ENCODE peak calls at places on chromosomes 3 and 15, in six cellular contexts. G is endothelial cell of umbilical vein, Q is heart left ventricle, H is stomach, P is heart right ventricle, C is body of pancreas. L is an unnamed sample.

GRCh38 chr3:38031022-38031994 is 1.9 kb upstream of the PLCD1 start:
- DNase-seq in C (peak), G (no peak), Q (no peak), P (no peak), H (peak), L (no peak)

GRCh38 chr15:48634934-48635333 is 10.6 kb downstream of the FBN1 start:
- DNase-seq in H (no peak), Q (no peak), P (no peak), C (no peak), G (peak), L (no peak)

GRCh38 chr15:78182821-78183220 is 33.7 kb downstream of the IDH3A start:
- DNase-seq in C (no peak), Q (no peak), H (no peak), P (no peak), G (no peak), L (no peak)

GRCh38 chr3:89238836-89239235 is 131.4 kb downstream of the EPHA3 start:
- DNase-seq in P (no peak), G (no peak), C (no peak), Q (no peak), H (no peak), L (no peak)

GRCh38 chr15:32856753-32857152 is 138.9 kb downstream of the GREM1 start:
- DNase-seq in G (no peak), C (no peak), Q (no peak), P (no peak), H (no peak), L (no peak)

GRCh38 chr3:57073628-57074027 is 13.2 kb downstream of the SPATA12 start:
- DNase-seq in P (no peak), H (no peak), C (no peak), Q (no peak), G (no peak), L (no peak)

GRCh38 chr3:20930034-20930433 is 744.0 kb upstream of the SGO1 start:
- DNase-seq in H (peak), G (peak), Q (no peak), P (no peak), C (peak), L (no peak)

GRCh38 chr3:107920538-107920937 is 170.3 kb downstream of the CD47 start:
- DNase-seq in P (no peak), G (no peak), Q (no peak), H (no peak), C (no peak), L (no peak)

GRCh38 chr15:64915518-64916227 is 4.0 kb downstream of the ANKDD1A start:
- DNase-seq in G (no peak), H (no peak), P (no peak), Q (no peak), C (no peak), L (no peak)

GRCh38 chr15:43186003-43186353 is 775 bp downstream of the CCNDBP1 start:
- DNase-seq in H (no peak), G (no peak), C (no peak), Q (no peak), P (peak), L (peak)

GRCh38 chr3:124774305-124774673 is 44.0 kb downstream of the UMPS start:
- DNase-seq in H (no peak), P (peak), G (peak), Q (peak), C (peak), L (no peak)

GRCh38 chr3:78690806-78691205 is 1077.0 kb downstream of the ROBO1 start:
- DNase-seq in C (no peak), P (no peak), H (no peak), G (peak), Q (no peak), L (no peak)

GRCh38 chr15:85764304-85764633 is 30.5 kb downstream of the KLHL25 start:
- DNase-seq in Q (no peak), G (no peak), P (no peak), C (no peak), H (no peak), L (no peak)

GRCh38 chr3:30779686-30780287 is 114.7 kb downstream of the GADL1 start:
- DNase-seq in C (no peak), H (no peak), Q (no peak), G (peak), P (no peak), L (no peak)

GRCh38 chr3:146350852-146351251 is 99.9 kb upstream of the PLSCR4 start:
- DNase-seq in G (no peak), H (no peak), Q (no peak), P (no peak), C (no peak), L (no peak)

GRCh38 chr15:82158811-82159210 is 103.7 kb downstream of the EFL1 start:
- DNase-seq in G (no peak), Q (no peak), C (no peak), P (no peak), H (no peak), L (no peak)

GRCh38 chr3:24741506-24741905 is 246.9 kb upstream of the THRB start:
- DNase-seq in H (no peak), G (no peak), C (no peak), Q (no peak), P (no peak), L (no peak)

GRCh38 chr15:82543155-82543554 is 2.9 kb upstream of the RPS17 start:
- DNase-seq in H (no peak), C (no peak), G (no peak), Q (no peak), P (no peak), L (no peak)

GRCh38 chr3:72661115-72661457 is 187.2 kb downstream of the SHQ1 start:
- DNase-seq in Q (peak), C (peak), H (peak), P (peak), G (no peak), L (peak)

GRCh38 chr3:15453991-15454625 is 26.7 kb downstream of the EAF1 start:
- DNase-seq in Q (no peak), C (no peak), G (no peak), P (no peak), H (no peak), L (no peak)

GRCh38 chr3:40152482-40153133 is 156.9 kb upstream of the EIF1B start:
- DNase-seq in P (no peak), C (no peak), H (no peak), Q (no peak), G (no peak), L (no peak)

GRCh38 chr3:136787226-136787793 is 31.6 kb upstream of the SLC35G2 start:
- DNase-seq in Q (no peak), C (peak), H (peak), P (peak), G (peak), L (no peak)

GRCh38 chr3:81744366-81744765 is 17.1 kb downstream of the GBE1 start:
- DNase-seq in C (no peak), Q (peak), G (peak), P (peak), H (no peak), L (no peak)

GRCh38 chr3:177452487-177452886 is 255.2 kb upstream of the TBL1XR1 start:
- DNase-seq in C (no peak), G (peak), H (no peak), Q (no peak), P (no peak), L (no peak)

GRCh38 chr3:113629941-113630340 is 66.5 kb downstream of the USF3 start:
- DNase-seq in Q (no peak), G (no peak), H (no peak), C (no peak), P (no peak), L (no peak)

GRCh38 chr15:40279437-40280141 is 3.3 kb downstream of the ANKRD63 start:
- DNase-seq in C (peak), P (peak), G (peak), Q (peak), H (peak), L (peak)

GRCh38 chr3:158111861-158112260 is 2.0 kb downstream of the RSRC1 start:
- DNase-seq in C (no peak), P (no peak), H (no peak), G (no peak), Q (no peak), L (no peak)

GRCh38 chr3:183122257-183122932 is 23.1 kb upstream of the MCCC1 start:
- DNase-seq in P (no peak), H (no peak), Q (no peak), G (peak), C (no peak), L (no peak)

GRCh38 chr15:70466895-70467529 is 296.3 kb downstream of the UACA start:
- DNase-seq in C (peak), P (peak), G (peak), H (peak), Q (peak), L (peak)

GRCh38 chr3:195227871-195228270 is 43.1 kb downstream of the XXYLT1 start:
- DNase-seq in C (no peak), H (peak), G (no peak), P (no peak), Q (no peak), L (no peak)

GRCh38 chr3:56012732-56013131 is 455.5 kb downstream of the ERC2 start:
- DNase-seq in P (no peak), C (no peak), G (no peak), Q (no peak), H (no peak), L (no peak)

GRCh38 chr3:156735471-156735870 is 61.1 kb downstream of the TIPARP start:
- DNase-seq in H (no peak), G (no peak), C (no peak), P (no peak), Q (no peak), L (no peak)

GRCh38 chr3:9861626-9862130 is 17.9 kb upstream of the RPUSD3 start:
- DNase-seq in P (no peak), H (no peak), G (no peak), Q (no peak), C (no peak), L (no peak)

GRCh38 chr3:28590851-28591250 is 242.2 kb upstream of the AZI2 start:
- DNase-seq in Q (no peak), H (no peak), C (no peak), P (no peak), G (no peak), L (no peak)

GRCh38 chr3:95356764-95357501 is 1294.1 kb downstream of the NSUN3 start:
- DNase-seq in Q (no peak), G (no peak), H (no peak), P (no peak), C (no peak), L (no peak)

GRCh38 chr3:125115640-125116039 is 59.8 kb upstream of the HEG1 start:
- DNase-seq in Q (peak), P (peak), C (no peak), G (no peak), H (no peak), L (no peak)

GRCh38 chr3:115187149-115187757 is 40.2 kb upstream of the ZBTB20 start:
- DNase-seq in Q (no peak), C (no peak), P (no peak), G (no peak), H (no peak), L (no peak)

GRCh38 chr15:54014067-54014466 is 35.8 kb downstream of the UNC13C start:
- DNase-seq in P (no peak), Q (no peak), G (no peak), C (no peak), H (no peak), L (no peak)

DNA sequence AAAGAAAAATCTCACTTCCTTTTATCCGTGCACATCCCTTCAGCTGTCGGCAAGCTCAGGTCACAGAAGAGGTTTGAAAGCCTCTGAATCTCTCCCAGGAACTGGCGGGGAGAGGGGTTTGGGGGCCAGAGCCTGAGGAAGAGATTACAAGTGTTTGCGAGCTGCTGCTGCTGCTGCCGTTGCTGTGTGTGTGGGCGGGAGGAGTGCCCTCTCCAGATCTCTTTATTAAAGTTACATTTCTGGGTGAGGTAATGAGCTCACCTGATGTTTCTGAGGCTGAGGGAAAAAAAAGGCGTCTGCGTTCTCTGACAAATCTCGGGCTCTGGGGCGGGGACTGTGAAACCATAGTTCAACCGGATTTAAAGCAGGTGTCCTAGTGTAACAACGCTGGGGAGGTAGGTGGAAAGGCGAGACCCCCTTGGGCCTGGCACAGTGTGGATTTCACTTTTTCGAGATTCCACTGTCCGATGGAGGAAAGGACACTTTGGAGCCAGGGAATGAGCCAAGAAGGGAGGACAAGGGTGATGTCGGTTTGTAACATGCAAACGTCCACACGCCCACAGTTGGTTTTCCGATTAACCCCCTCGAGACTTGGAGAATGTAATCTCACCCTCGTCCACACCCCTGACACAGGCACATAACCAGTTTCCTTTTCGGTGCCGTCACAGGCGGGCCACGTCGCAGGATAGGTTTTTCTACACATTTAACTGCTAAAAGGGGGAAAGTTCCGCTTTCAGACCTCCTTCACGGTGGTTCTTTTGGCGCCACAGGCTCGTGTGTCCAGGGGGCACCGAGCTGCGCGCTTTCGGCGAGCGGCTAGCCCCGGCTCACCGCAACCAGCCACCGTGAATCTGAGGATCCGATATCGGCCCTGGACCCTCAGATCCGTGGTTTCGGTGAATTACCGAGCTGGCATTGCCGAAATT is 2.1 kb downstream of the ALCAM start:
- DNase-seq in G (peak), P (peak), C (peak), Q (peak), H (peak), L (peak)
- H3K27ac ChIP-seq in G (peak), P (peak), C (peak), Q (peak), H (peak), L (peak)

DNA sequence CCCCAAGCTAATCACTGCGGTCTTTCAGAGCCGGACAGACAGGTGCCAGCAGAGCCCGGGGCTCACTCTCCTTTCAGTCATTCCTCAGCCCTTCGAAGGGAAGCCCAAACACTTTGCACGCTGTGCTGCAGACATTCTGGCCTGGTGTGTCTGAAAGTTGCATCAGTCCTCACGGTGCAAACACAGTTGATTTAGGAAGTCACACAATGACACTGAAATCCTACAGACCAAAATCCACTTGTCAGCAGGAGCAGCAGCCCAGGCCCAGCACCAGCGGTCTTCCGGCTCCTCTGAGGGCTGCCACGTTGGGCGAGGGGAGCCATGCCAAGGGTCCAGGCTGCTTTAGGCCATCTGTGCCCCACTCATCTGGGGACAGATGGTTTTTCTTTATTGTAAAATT is 61.6 kb downstream of the RGMA start:
- DNase-seq in C (no peak), H (no peak), Q (no peak), P (no peak), G (no peak), L (no peak)
- H3K4me3 ChIP-seq in C (no peak), H (no peak), Q (no peak), P (no peak), G (no peak), L (no peak)

GRCh38 chr3:4674216-4674615 is 181.1 kb downstream of the ITPR1 start:
- DNase-seq in G (no peak), P (no peak), H (no peak), C (no peak), Q (no peak), L (no peak)

GRCh38 chr3:4666078-4666477 is 172.9 kb downstream of the ITPR1 start:
- DNase-seq in C (no peak), G (no peak), H (no peak), P (no peak), Q (no peak), L (no peak)

GRCh38 chr3:4672727-4673126 is 179.6 kb downstream of the ITPR1 start:
- DNase-seq in Q (no peak), P (peak), H (no peak), C (no peak), G (no peak), L (no peak)

GRCh38 chr3:4665197-4665596 is 172.0 kb downstream of the ITPR1 start:
- DNase-seq in H (no peak), C (no peak), Q (no peak), P (no peak), G (no peak), L (no peak)

GRCh38 chr3:4670352-4670751 is 177.2 kb downstream of the ITPR1 start:
- DNase-seq in G (no peak), C (no peak), H (no peak), Q (no peak), P (no peak), L (no peak)
- TF ChIP-seq CTCF in G (peak), C (peak), H (no peak), Q (no peak), P (no peak), L (peak)

GRCh38 chr15:31486506-31486905 is 159.9 kb downstream of the KLF13 start:
- DNase-seq in G (no peak), H (no peak), P (no peak), Q (no peak), C (no peak), L (no peak)
- H3K27ac ChIP-seq in G (no peak), H (no peak), P (no peak), Q (no peak), C (no peak), L (peak)

GRCh38 chr15:51720201-51720995 is 17.1 kb downstream of the LYSMD2 start:
- DNase-seq in Q (no peak), P (no peak), C (no peak), H (no peak), G (no peak), L (no peak)
- H3K4me3 ChIP-seq in Q (no peak), P (no peak), C (no peak), H (no peak), G (no peak), L (no peak)

DNA sequence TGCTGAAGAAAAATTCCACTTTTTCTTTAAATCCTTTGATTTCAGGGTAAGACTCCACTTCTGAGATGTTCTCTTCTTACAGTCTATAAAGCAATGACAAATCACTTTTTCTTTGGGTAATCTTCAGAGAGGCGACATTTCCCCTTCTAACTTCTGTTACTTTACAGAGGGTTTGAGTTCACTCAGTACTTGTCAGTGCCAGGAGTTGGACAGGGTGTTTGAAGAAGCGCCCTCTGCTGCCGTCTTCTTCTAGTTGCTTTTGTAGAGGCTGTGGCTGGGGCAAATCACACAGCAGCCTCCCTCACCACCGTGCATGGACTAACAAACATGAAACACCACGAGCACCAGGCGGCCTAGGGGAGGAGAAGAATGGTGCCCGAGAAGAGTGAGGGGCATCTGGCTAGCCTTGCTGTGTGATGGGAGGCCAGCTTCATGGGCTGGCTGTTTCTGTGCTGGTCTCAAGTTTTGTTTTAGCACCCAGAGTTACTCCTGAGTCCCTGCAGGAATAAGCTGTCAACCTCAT is at the start of gene CD80:
- DNase-seq in P (peak), H (peak), G (peak), Q (peak), C (peak), L (no peak)
- TF ChIP-seq CTCF in P (no peak), H (no peak), G (peak), Q (peak), C (peak), L (peak)

DNA sequence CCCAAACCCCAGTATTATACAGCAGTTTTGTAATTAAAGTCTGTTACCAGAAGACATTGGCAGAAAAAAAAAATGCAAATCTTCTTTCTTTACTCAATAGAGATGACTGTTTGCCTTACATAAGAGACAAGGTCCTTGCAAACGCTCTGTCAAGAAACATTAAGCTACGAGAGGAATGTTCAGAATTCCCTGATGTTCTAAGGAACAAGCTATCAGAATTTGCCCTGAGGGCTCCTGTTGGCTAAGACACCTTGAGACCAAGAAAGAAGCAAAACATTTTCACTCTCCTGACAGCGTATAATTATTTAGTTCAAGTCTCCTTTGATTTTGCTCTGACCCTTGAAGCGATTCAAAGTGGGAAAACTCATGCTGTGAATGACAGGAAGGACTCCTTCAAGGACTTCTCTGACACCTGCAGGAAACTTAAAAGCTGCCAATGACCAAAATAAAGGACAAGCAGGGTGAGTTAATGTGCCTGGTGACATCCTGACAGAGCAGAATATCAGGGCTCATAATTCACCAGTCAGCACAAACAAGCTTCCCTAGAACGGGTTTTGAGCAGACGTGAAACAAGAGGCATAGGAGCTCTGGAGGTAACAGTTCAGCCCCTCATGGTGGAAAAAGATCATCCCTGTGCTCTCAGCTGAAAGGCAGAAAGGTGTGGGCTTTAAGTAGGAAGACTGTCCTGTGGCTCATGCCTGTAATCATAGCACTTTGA is 2.5 kb downstream of the SCAMP2 start:
- DNase-seq in H (no peak), G (peak), P (no peak), Q (no peak), C (no peak), L (no peak)
- H3K27ac ChIP-seq in H (peak), G (no peak), P (peak), Q (peak), C (no peak), L (peak)

L was measured in dorsolateral prefrontal cortex.